ENCODE peak calls at places on chromosomes 3 and 15, in four cellular contexts. One of them, this sample, is unnamed.

GRCh38 chr15:74964794-74965193 is 8.2 kb upstream of the RPP25 start:
- DNase-seq in breast epithelium: no peak
- DNase-seq in K562: no peak
- DNase-seq in HCT116: no peak
- DNase-seq in this sample: no peak

GRCh38 chr3:47006145-47006651 is 26.7 kb downstream of the NBEAL2 start:
- DNase-seq in HCT116: no peak
- DNase-seq in K562: no peak
- DNase-seq in breast epithelium: no peak
- DNase-seq in this sample: peak; percentile 58

GRCh38 chr3:46986055-46986730 is 6.7 kb downstream of the NBEAL2 start:
- DNase-seq in HCT116: no peak
- DNase-seq in breast epithelium: no peak
- DNase-seq in K562: peak; percentile 52
- DNase-seq in this sample: peak; percentile 36

GRCh38 chr15:67915374-67916050 is 75.7 kb upstream of the RNU6-1 start:
- DNase-seq in breast epithelium: peak; percentile 27
- DNase-seq in HCT116: no peak
- DNase-seq in K562: no peak
- DNase-seq in this sample: no peak

GRCh38 chr3:169158379-169158778 is 505.1 kb downstream of the MECOM start:
- DNase-seq in HCT116: no peak
- DNase-seq in K562: no peak
- DNase-seq in breast epithelium: no peak
- DNase-seq in this sample: no peak

GRCh38 chr15:59005579-59005978 is 18.1 kb downstream of the RNF111 start:
- DNase-seq in K562: no peak
- DNase-seq in HCT116: no peak
- DNase-seq in breast epithelium: no peak
- DNase-seq in this sample: no peak

GRCh38 chr3:97793415-97794019 is 28.3 kb upstream of the CRYBG3 start:
- DNase-seq in K562: peak; percentile 53
- DNase-seq in breast epithelium: no peak
- DNase-seq in HCT116: peak; percentile 26
- DNase-seq in this sample: no peak

GRCh38 chr3:188469228-188469885 is 315.4 kb downstream of the LPP start:
- DNase-seq in breast epithelium: no peak
- DNase-seq in HCT116: no peak
- DNase-seq in K562: no peak
- DNase-seq in this sample: no peak

GRCh38 chr3:150227839-150228238 is 180.3 kb upstream of the TSC22D2 start:
- DNase-seq in HCT116: peak; percentile 32
- DNase-seq in K562: peak; percentile 78
- DNase-seq in breast epithelium: no peak
- DNase-seq in this sample: no peak

GRCh38 chr3:178047496-178047895 is 488.7 kb upstream of the KCNMB2 start:
- DNase-seq in HCT116: no peak
- DNase-seq in breast epithelium: no peak
- DNase-seq in K562: no peak
- DNase-seq in this sample: no peak

GRCh38 chr3:111151438-111151837 is 79.8 kb downstream of the NECTIN3 start:
- DNase-seq in HCT116: peak; percentile 57
- DNase-seq in K562: no peak
- DNase-seq in breast epithelium: no peak
- DNase-seq in this sample: no peak

GRCh38 chr15:47514251-47514652 is 203.1 kb upstream of the SEMA6D start:
- DNase-seq in HCT116: no peak
- DNase-seq in K562: no peak
- DNase-seq in breast epithelium: no peak
- DNase-seq in this sample: no peak

GRCh38 chr3:191087391-191087790 is 111.7 kb upstream of the OSTN start:
- DNase-seq in HCT116: no peak
- DNase-seq in breast epithelium: no peak
- DNase-seq in K562: no peak
- DNase-seq in this sample: no peak

GRCh38 chr3:169764164-169764452 is 752 bp downstream of the TERC start:
- DNase-seq in breast epithelium: no peak
- DNase-seq in HCT116: no peak
- DNase-seq in K562: no peak
- DNase-seq in this sample: no peak

GRCh38 chr3:24470277-24470676 is 24.4 kb downstream of the THRB start:
- DNase-seq in K562: no peak
- DNase-seq in HCT116: no peak
- DNase-seq in breast epithelium: no peak
- DNase-seq in this sample: no peak

GRCh38 chr3:15467227-15468181 is 40.1 kb downstream of the EAF1 start:
- DNase-seq in K562: peak; percentile 23
- DNase-seq in HCT116: no peak
- DNase-seq in breast epithelium: no peak
- DNase-seq in this sample: no peak

GRCh38 chr15:68205558-68205944 is 419 bp upstream of the CALML4 start:
- DNase-seq in K562: no peak
- DNase-seq in HCT116: no peak
- DNase-seq in breast epithelium: no peak
- DNase-seq in this sample: no peak

GRCh38 chr15:75791337-75791713 is 51.9 kb upstream of the UBE2Q2 start:
- DNase-seq in breast epithelium: no peak
- DNase-seq in HCT116: no peak
- DNase-seq in K562: no peak
- DNase-seq in this sample: peak; percentile 56

GRCh38 chr3:186002884-186003472 is 65.2 kb upstream of the TRA2B start:
- DNase-seq in HCT116: peak; percentile 31
- DNase-seq in K562: peak; percentile 53
- DNase-seq in breast epithelium: no peak
- DNase-seq in this sample: no peak

GRCh38 chr15:51227967-51228783 is 110.2 kb downstream of the CYP19A1 start:
- DNase-seq in HCT116: peak; percentile 54
- DNase-seq in K562: peak; percentile 88
- DNase-seq in breast epithelium: no peak
- DNase-seq in this sample: no peak

GRCh38 chr3:86743233-86743632 is 247.7 kb downstream of the VGLL3 start:
- DNase-seq in HCT116: no peak
- DNase-seq in K562: no peak
- DNase-seq in breast epithelium: no peak
- DNase-seq in this sample: no peak

GRCh38 chr3:32401541-32402052 is 9.9 kb downstream of the CMTM7 start:
- DNase-seq in HCT116: no peak
- DNase-seq in breast epithelium: peak; percentile 72
- DNase-seq in K562: no peak
- DNase-seq in this sample: peak; percentile 95

GRCh38 chr3:126546549-126547239 is 12.0 kb downstream of the C3orf22 start:
- DNase-seq in breast epithelium: no peak
- DNase-seq in K562: no peak
- DNase-seq in HCT116: no peak
- DNase-seq in this sample: no peak

GRCh38 chr15:65533057-65533752 is 2.9 kb downstream of the HACD3 start:
- DNase-seq in HCT116: no peak
- DNase-seq in K562: peak; percentile 45
- DNase-seq in breast epithelium: no peak
- DNase-seq in this sample: no peak

GRCh38 chr15:65528461-65529060 is 1.7 kb upstream of the HACD3 start:
- DNase-seq in HCT116: no peak
- DNase-seq in K562: no peak
- DNase-seq in breast epithelium: no peak
- DNase-seq in this sample: no peak

GRCh38 chr15:65529754-65530317 is 427 bp upstream of the HACD3 start:
- DNase-seq in K562: no peak
- DNase-seq in HCT116: no peak
- DNase-seq in breast epithelium: no peak
- DNase-seq in this sample: no peak

GRCh38 chr15:65532738-65533051 is 2.4 kb downstream of the HACD3 start:
- DNase-seq in breast epithelium: no peak
- DNase-seq in K562: peak; percentile 41
- DNase-seq in HCT116: no peak
- DNase-seq in this sample: no peak

DNA sequence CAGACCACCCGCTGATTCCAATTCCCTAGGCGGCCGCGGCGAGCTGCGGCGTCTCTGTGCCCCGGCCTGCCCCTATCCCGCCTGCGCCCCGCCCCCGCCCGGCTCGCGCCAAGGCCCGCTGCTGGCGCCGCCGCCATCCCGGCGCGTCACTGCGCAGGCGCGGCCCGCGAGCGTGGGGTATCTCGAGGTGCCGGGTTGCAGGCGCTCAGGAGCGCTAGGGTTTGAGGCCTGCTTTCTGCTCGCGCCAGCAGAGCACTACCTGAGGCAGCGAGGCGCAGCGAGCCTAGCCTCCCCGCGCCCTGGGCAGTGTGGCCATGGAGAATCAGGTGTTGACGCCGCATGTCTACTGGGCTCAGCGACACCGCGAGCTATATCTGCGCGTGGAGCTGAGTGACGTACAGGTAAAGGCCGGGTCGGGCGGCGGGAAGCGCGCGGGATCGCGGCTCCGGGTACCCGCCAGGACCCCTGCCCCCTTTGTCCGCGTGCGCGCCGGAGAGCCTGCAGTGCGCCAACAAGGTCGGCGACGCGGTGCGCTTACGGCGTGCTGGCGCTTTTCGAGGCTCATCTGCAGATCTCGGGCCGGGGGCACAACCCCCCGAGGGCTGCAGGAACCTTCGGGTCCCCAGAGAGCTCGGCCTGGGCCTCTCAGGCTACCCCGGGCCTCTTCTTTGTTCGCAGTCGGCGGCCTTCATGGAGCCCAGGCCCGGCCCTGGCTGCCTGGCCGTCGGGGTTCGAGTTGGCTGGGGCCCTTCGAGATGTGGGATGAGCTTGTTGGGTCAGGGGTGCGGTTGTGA is at the start of gene HACD3:
- DNase-seq in breast epithelium: peak; percentile 73
- DNase-seq in HCT116: peak; percentile 54
- DNase-seq in K562: peak; percentile 94
- DNase-seq in this sample: peak; percentile 95
- TF ChIP-seq POLR2A in breast epithelium: no peak
- TF ChIP-seq POLR2A in HCT116: peak; percentile 55
- TF ChIP-seq POLR2A in K562: peak; percentile 86
- TF ChIP-seq POLR2A in this sample: no peak

GRCh38 chr3:119428538-119428937 is 34.9 kb downstream of the TMEM39A start:
- DNase-seq in HCT116: no peak
- DNase-seq in breast epithelium: no peak
- DNase-seq in K562: peak; percentile 16
- DNase-seq in this sample: no peak
- TF ChIP-seq CTCF in HCT116: peak; percentile 37
- TF ChIP-seq CTCF in breast epithelium: no peak
- TF ChIP-seq CTCF in K562: no peak
- TF ChIP-seq CTCF in this sample: no peak

DNA sequence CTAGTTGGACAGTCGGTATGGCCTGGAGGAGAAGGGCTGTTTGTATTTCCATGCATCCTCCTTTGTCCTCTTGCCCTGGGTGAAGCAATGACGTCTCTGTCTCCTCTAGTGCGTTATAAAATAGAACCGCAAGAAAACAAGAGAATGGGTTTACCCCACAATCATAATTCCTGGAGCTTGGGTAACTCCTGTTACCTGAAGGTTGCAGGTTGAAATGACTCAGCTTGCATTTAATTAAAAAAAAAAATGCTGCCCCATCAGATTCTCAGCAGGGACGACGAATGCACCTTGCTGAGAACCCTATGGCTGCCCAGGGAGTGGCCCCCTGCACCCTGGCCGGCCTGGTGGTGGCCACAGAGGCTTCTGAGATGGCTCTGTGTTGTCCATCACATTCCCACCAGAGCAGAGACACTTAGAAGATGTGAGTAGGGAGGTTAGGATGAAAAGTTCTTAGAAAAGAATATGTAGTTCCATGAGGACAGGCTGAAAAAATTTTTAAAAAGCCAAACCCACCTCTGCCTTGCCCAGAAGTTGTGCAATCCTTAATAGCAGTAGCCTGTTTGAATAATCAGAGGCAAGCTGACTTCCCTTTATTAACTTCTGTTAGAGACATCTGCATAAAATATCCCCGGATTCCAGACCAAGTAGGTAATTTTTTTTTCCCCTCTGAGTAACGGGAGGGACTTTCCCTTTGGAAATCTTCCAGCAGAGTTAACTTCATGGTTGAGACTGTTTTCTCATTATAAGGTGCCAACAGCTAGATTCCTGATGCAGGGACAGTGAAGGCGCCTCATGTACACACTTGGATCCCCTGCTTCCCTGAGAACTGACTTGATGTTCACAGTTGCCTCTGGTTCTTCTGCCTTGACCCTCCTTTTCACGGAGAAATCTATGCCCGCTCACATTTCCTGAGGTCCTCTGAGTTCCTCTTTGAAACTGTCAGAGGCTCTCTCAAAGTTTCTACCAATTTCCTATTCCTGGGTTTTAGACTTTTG is 227.9 kb upstream of the BHLHE40 start:
- DNase-seq in breast epithelium: no peak
- DNase-seq in HCT116: no peak
- DNase-seq in K562: no peak
- DNase-seq in this sample: no peak
- TF ChIP-seq POLR2AphosphoS5 in breast epithelium: no peak
- TF ChIP-seq POLR2AphosphoS5 in HCT116: no peak
- TF ChIP-seq POLR2AphosphoS5 in K562: no peak
- TF ChIP-seq POLR2AphosphoS5 in this sample: no peak

GRCh38 chr15:34584321-34584668 is 844 bp upstream of the GOLGA8B start:
- DNase-seq in HCT116: no peak
- DNase-seq in K562: no peak
- DNase-seq in breast epithelium: no peak
- DNase-seq in this sample: no peak

GRCh38 chr15:34581043-34581365 is 2.4 kb downstream of the GOLGA8B start:
- DNase-seq in HCT116: no peak
- DNase-seq in breast epithelium: no peak
- DNase-seq in K562: no peak
- DNase-seq in this sample: no peak

GRCh38 chr15:34583399-34584320 is at the start of gene GOLGA8B:
- DNase-seq in HCT116: peak; percentile 38
- DNase-seq in breast epithelium: no peak
- DNase-seq in K562: peak; percentile 83
- DNase-seq in this sample: peak; percentile 93

GRCh38 chr15:34584996-34585395 is 1.5 kb upstream of the GOLGA8B start:
- DNase-seq in HCT116: no peak
- DNase-seq in breast epithelium: no peak
- DNase-seq in K562: no peak
- DNase-seq in this sample: no peak

DNA sequence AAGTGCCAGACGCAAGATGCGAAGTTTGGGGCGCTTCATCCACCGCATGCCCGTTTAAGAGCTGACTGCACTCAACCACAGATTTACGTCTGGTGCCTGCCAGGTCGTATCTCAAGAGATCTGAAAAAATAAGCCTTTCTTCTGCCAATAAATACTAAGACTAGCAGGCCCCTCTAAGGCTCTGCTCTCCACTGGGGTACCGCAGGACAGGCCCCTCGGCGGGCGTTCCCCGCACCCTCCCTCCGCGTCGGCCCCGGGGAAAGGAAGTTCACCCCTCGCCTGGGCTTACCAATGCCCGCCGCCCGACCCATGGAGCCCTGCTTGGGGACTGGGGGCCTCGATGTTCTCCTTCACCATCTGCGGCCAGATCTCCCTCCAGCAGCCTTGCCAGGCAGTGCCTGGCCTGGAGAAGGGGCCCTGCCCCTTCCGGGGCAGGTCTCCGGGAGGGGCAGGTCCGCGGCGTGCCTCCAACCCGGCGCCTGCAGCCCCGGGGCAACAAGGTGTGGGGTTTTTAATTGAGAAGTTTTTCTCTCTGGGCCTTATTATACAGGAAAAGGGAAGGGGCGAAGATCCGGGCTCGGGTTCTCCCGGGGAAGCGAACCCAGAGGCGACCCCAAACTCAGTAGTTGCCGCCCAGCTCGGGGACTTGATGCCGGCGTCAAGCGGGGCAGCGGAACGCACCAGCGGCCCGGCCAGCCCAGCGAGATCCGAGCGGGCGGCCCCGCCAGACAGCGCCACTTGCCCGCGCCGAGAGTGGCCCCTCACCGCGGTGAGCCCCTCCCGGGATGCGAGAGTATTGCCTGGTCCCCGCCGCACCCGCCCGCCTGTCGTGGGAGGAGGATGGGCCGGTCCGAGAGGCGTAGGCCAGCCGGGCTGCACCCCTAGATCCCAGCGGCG is 742 bp downstream of the GOLGA8B start:
- DNase-seq in K562: peak; percentile 56
- DNase-seq in breast epithelium: no peak
- DNase-seq in HCT116: peak; percentile 2
- DNase-seq in this sample: peak; percentile 88
- TF ChIP-seq POLR2A in K562: no peak
- TF ChIP-seq POLR2A in breast epithelium: no peak
- TF ChIP-seq POLR2A in HCT116: peak; percentile 37
- TF ChIP-seq POLR2A in this sample: no peak

This sample was measured in spleen.